ENCODE peak calls at places on chromosomes 13 and 19, in ten cellular contexts. One of them, this sample, is unnamed.

GRCh38 chr19:50516859-50517703 is 3.4 kb upstream of the ASPDH start:
- DNase-seq in ELR: no peak
- DNase-seq in stimulated activated CD4-positive, alpha-beta T cell treated with anti-CD3 and anti-CD28 coated beads, Interleukin-4, amount 100 ng/mL, for 48 hours: no peak
- DNase-seq in mammary epithelial cell: no peak
- DNase-seq in astrocyte: no peak
- DNase-seq in NCI-H1105 treated with DMSO at 0.1 percent for 48 hours: no peak
- DNase-seq in fibroblast of the aortic adventitia: no peak
- DNase-seq in activated CD4-positive, alpha-beta T cell treated with anti-CD3 and anti-CD28 coated beads, Interleukin-2, amount 50 U/mL, for 24 hours: no peak
- DNase-seq in Kasumi-1: no peak
- DNase-seq in IMR-90: no peak
- DNase-seq in this sample: no peak

GRCh38 chr19:2113436-2114211 is 16.9 kb downstream of the IZUMO4 start:
- DNase-seq in fibroblast of the aortic adventitia: peak
- DNase-seq in astrocyte: peak
- DNase-seq in mammary epithelial cell: peak
- DNase-seq in stimulated activated CD4-positive, alpha-beta T cell treated with anti-CD3 and anti-CD28 coated beads, Interleukin-4, amount 100 ng/mL, for 48 hours: no peak
- DNase-seq in IMR-90: no peak
- DNase-seq in NCI-H1105 treated with DMSO at 0.1 percent for 48 hours: no peak
- DNase-seq in Kasumi-1: no peak
- DNase-seq in ELR: peak
- DNase-seq in activated CD4-positive, alpha-beta T cell treated with anti-CD3 and anti-CD28 coated beads, Interleukin-2, amount 50 U/mL, for 24 hours: no peak
- DNase-seq in this sample: peak

GRCh38 chr19:51480590-51480989 is 2.3 kb downstream of the CEACAM18 start:
- DNase-seq in Kasumi-1: peak
- DNase-seq in mammary epithelial cell: no peak
- DNase-seq in fibroblast of the aortic adventitia: peak
- DNase-seq in astrocyte: no peak
- DNase-seq in NCI-H1105 treated with DMSO at 0.1 percent for 48 hours: no peak
- DNase-seq in ELR: peak
- DNase-seq in IMR-90: no peak
- DNase-seq in stimulated activated CD4-positive, alpha-beta T cell treated with anti-CD3 and anti-CD28 coated beads, Interleukin-4, amount 100 ng/mL, for 48 hours: peak
- DNase-seq in activated CD4-positive, alpha-beta T cell treated with anti-CD3 and anti-CD28 coated beads, Interleukin-2, amount 50 U/mL, for 24 hours: no peak
- DNase-seq in this sample: peak

GRCh38 chr13:49000247-49000646 is 24.5 kb downstream of the FNDC3A start:
- DNase-seq in NCI-H1105 treated with DMSO at 0.1 percent for 48 hours: no peak
- DNase-seq in astrocyte: no peak
- DNase-seq in mammary epithelial cell: no peak
- DNase-seq in stimulated activated CD4-positive, alpha-beta T cell treated with anti-CD3 and anti-CD28 coated beads, Interleukin-4, amount 100 ng/mL, for 48 hours: no peak
- DNase-seq in Kasumi-1: no peak
- DNase-seq in IMR-90: no peak
- DNase-seq in fibroblast of the aortic adventitia: no peak
- DNase-seq in ELR: no peak
- DNase-seq in activated CD4-positive, alpha-beta T cell treated with anti-CD3 and anti-CD28 coated beads, Interleukin-2, amount 50 U/mL, for 24 hours: no peak
- DNase-seq in this sample: no peak

GRCh38 chr19:58319241-58319640 is 7.6 kb upstream of the ZSCAN22 start:
- DNase-seq in NCI-H1105 treated with DMSO at 0.1 percent for 48 hours: no peak
- DNase-seq in Kasumi-1: no peak
- DNase-seq in astrocyte: no peak
- DNase-seq in IMR-90: no peak
- DNase-seq in mammary epithelial cell: peak
- DNase-seq in stimulated activated CD4-positive, alpha-beta T cell treated with anti-CD3 and anti-CD28 coated beads, Interleukin-4, amount 100 ng/mL, for 48 hours: no peak
- DNase-seq in fibroblast of the aortic adventitia: no peak
- DNase-seq in ELR: no peak
- DNase-seq in activated CD4-positive, alpha-beta T cell treated with anti-CD3 and anti-CD28 coated beads, Interleukin-2, amount 50 U/mL, for 24 hours: no peak
- DNase-seq in this sample: no peak

GRCh38 chr19:6464070-6464873 is at the start of gene CRB3:
- DNase-seq in activated CD4-positive, alpha-beta T cell treated with anti-CD3 and anti-CD28 coated beads, Interleukin-2, amount 50 U/mL, for 24 hours: no peak
- DNase-seq in IMR-90: no peak
- DNase-seq in fibroblast of the aortic adventitia: no peak
- DNase-seq in mammary epithelial cell: peak
- DNase-seq in ELR: no peak
- DNase-seq in Kasumi-1: no peak
- DNase-seq in astrocyte: no peak
- DNase-seq in stimulated activated CD4-positive, alpha-beta T cell treated with anti-CD3 and anti-CD28 coated beads, Interleukin-4, amount 100 ng/mL, for 48 hours: peak
- DNase-seq in NCI-H1105 treated with DMSO at 0.1 percent for 48 hours: peak
- DNase-seq in this sample: no peak

GRCh38 chr13:94227255-94227879 is 252.1 kb downstream of the DCT start:
- DNase-seq in mammary epithelial cell: no peak
- DNase-seq in Kasumi-1: no peak
- DNase-seq in astrocyte: no peak
- DNase-seq in activated CD4-positive, alpha-beta T cell treated with anti-CD3 and anti-CD28 coated beads, Interleukin-2, amount 50 U/mL, for 24 hours: no peak
- DNase-seq in NCI-H1105 treated with DMSO at 0.1 percent for 48 hours: no peak
- DNase-seq in stimulated activated CD4-positive, alpha-beta T cell treated with anti-CD3 and anti-CD28 coated beads, Interleukin-4, amount 100 ng/mL, for 48 hours: no peak
- DNase-seq in ELR: no peak
- DNase-seq in IMR-90: no peak
- DNase-seq in fibroblast of the aortic adventitia: no peak
- DNase-seq in this sample: no peak

GRCh38 chr19:46404884-46405658 is 8.3 kb downstream of the CCDC8 start:
- DNase-seq in fibroblast of the aortic adventitia: peak
- DNase-seq in stimulated activated CD4-positive, alpha-beta T cell treated with anti-CD3 and anti-CD28 coated beads, Interleukin-4, amount 100 ng/mL, for 48 hours: no peak
- DNase-seq in IMR-90: no peak
- DNase-seq in Kasumi-1: no peak
- DNase-seq in ELR: peak
- DNase-seq in activated CD4-positive, alpha-beta T cell treated with anti-CD3 and anti-CD28 coated beads, Interleukin-2, amount 50 U/mL, for 24 hours: no peak
- DNase-seq in NCI-H1105 treated with DMSO at 0.1 percent for 48 hours: no peak
- DNase-seq in astrocyte: no peak
- DNase-seq in mammary epithelial cell: no peak
- DNase-seq in this sample: peak

GRCh38 chr19:3243851-3244700 is 19.6 kb downstream of the CELF5 start:
- DNase-seq in fibroblast of the aortic adventitia: peak
- DNase-seq in NCI-H1105 treated with DMSO at 0.1 percent for 48 hours: no peak
- DNase-seq in mammary epithelial cell: peak
- DNase-seq in astrocyte: peak
- DNase-seq in ELR: peak
- DNase-seq in stimulated activated CD4-positive, alpha-beta T cell treated with anti-CD3 and anti-CD28 coated beads, Interleukin-4, amount 100 ng/mL, for 48 hours: peak
- DNase-seq in Kasumi-1: peak
- DNase-seq in IMR-90: peak
- DNase-seq in activated CD4-positive, alpha-beta T cell treated with anti-CD3 and anti-CD28 coated beads, Interleukin-2, amount 50 U/mL, for 24 hours: peak
- DNase-seq in this sample: peak

GRCh38 chr13:112443191-112444000 is 67.2 kb downstream of the SPACA7 start:
- DNase-seq in Kasumi-1: peak
- DNase-seq in IMR-90: no peak
- DNase-seq in stimulated activated CD4-positive, alpha-beta T cell treated with anti-CD3 and anti-CD28 coated beads, Interleukin-4, amount 100 ng/mL, for 48 hours: peak
- DNase-seq in mammary epithelial cell: no peak
- DNase-seq in fibroblast of the aortic adventitia: no peak
- DNase-seq in astrocyte: no peak
- DNase-seq in activated CD4-positive, alpha-beta T cell treated with anti-CD3 and anti-CD28 coated beads, Interleukin-2, amount 50 U/mL, for 24 hours: no peak
- DNase-seq in NCI-H1105 treated with DMSO at 0.1 percent for 48 hours: no peak
- DNase-seq in ELR: peak
- DNase-seq in this sample: peak

GRCh38 chr13:46124967-46125933 is 20.4 kb upstream of the CPB2 start:
- DNase-seq in activated CD4-positive, alpha-beta T cell treated with anti-CD3 and anti-CD28 coated beads, Interleukin-2, amount 50 U/mL, for 24 hours: no peak
- DNase-seq in astrocyte: no peak
- DNase-seq in stimulated activated CD4-positive, alpha-beta T cell treated with anti-CD3 and anti-CD28 coated beads, Interleukin-4, amount 100 ng/mL, for 48 hours: no peak
- DNase-seq in Kasumi-1: peak
- DNase-seq in IMR-90: no peak
- DNase-seq in fibroblast of the aortic adventitia: no peak
- DNase-seq in mammary epithelial cell: no peak
- DNase-seq in NCI-H1105 treated with DMSO at 0.1 percent for 48 hours: no peak
- DNase-seq in ELR: peak
- DNase-seq in this sample: no peak

GRCh38 chr19:17346109-17346671 is 8.8 kb downstream of the GTPBP3 start:
- DNase-seq in stimulated activated CD4-positive, alpha-beta T cell treated with anti-CD3 and anti-CD28 coated beads, Interleukin-4, amount 100 ng/mL, for 48 hours: peak
- DNase-seq in mammary epithelial cell: peak
- DNase-seq in IMR-90: peak
- DNase-seq in fibroblast of the aortic adventitia: peak
- DNase-seq in Kasumi-1: peak
- DNase-seq in NCI-H1105 treated with DMSO at 0.1 percent for 48 hours: peak
- DNase-seq in activated CD4-positive, alpha-beta T cell treated with anti-CD3 and anti-CD28 coated beads, Interleukin-2, amount 50 U/mL, for 24 hours: peak
- DNase-seq in ELR: peak
- DNase-seq in astrocyte: no peak
- DNase-seq in this sample: peak

GRCh38 chr19:35459414-35460082 is 11.5 kb downstream of the FFAR2 start:
- DNase-seq in Kasumi-1: no peak
- DNase-seq in activated CD4-positive, alpha-beta T cell treated with anti-CD3 and anti-CD28 coated beads, Interleukin-2, amount 50 U/mL, for 24 hours: no peak
- DNase-seq in ELR: no peak
- DNase-seq in IMR-90: no peak
- DNase-seq in NCI-H1105 treated with DMSO at 0.1 percent for 48 hours: no peak
- DNase-seq in fibroblast of the aortic adventitia: no peak
- DNase-seq in mammary epithelial cell: no peak
- DNase-seq in astrocyte: no peak
- DNase-seq in stimulated activated CD4-positive, alpha-beta T cell treated with anti-CD3 and anti-CD28 coated beads, Interleukin-4, amount 100 ng/mL, for 48 hours: no peak
- DNase-seq in this sample: peak

GRCh38 chr13:93714171-93714570 is 487.6 kb downstream of the GPC6 start:
- DNase-seq in activated CD4-positive, alpha-beta T cell treated with anti-CD3 and anti-CD28 coated beads, Interleukin-2, amount 50 U/mL, for 24 hours: no peak
- DNase-seq in fibroblast of the aortic adventitia: no peak
- DNase-seq in stimulated activated CD4-positive, alpha-beta T cell treated with anti-CD3 and anti-CD28 coated beads, Interleukin-4, amount 100 ng/mL, for 48 hours: no peak
- DNase-seq in NCI-H1105 treated with DMSO at 0.1 percent for 48 hours: no peak
- DNase-seq in ELR: peak
- DNase-seq in Kasumi-1: no peak
- DNase-seq in mammary epithelial cell: peak
- DNase-seq in IMR-90: peak
- DNase-seq in astrocyte: peak
- DNase-seq in this sample: no peak

GRCh38 chr19:3034194-3034844 is 5.2 kb upstream of the TLE2 start:
- DNase-seq in ELR: no peak
- DNase-seq in NCI-H1105 treated with DMSO at 0.1 percent for 48 hours: no peak
- DNase-seq in Kasumi-1: no peak
- DNase-seq in IMR-90: peak
- DNase-seq in stimulated activated CD4-positive, alpha-beta T cell treated with anti-CD3 and anti-CD28 coated beads, Interleukin-4, amount 100 ng/mL, for 48 hours: no peak
- DNase-seq in activated CD4-positive, alpha-beta T cell treated with anti-CD3 and anti-CD28 coated beads, Interleukin-2, amount 50 U/mL, for 24 hours: no peak
- DNase-seq in mammary epithelial cell: no peak
- DNase-seq in fibroblast of the aortic adventitia: peak
- DNase-seq in astrocyte: peak
- DNase-seq in this sample: peak

GRCh38 chr13:113584870-113585671 is 518 bp downstream of the TFDP1 start:
- DNase-seq in mammary epithelial cell: peak
- DNase-seq in Kasumi-1: no peak
- DNase-seq in stimulated activated CD4-positive, alpha-beta T cell treated with anti-CD3 and anti-CD28 coated beads, Interleukin-4, amount 100 ng/mL, for 48 hours: peak
- DNase-seq in NCI-H1105 treated with DMSO at 0.1 percent for 48 hours: no peak
- DNase-seq in astrocyte: no peak
- DNase-seq in IMR-90: no peak
- DNase-seq in activated CD4-positive, alpha-beta T cell treated with anti-CD3 and anti-CD28 coated beads, Interleukin-2, amount 50 U/mL, for 24 hours: no peak
- DNase-seq in ELR: peak
- DNase-seq in fibroblast of the aortic adventitia: no peak
- DNase-seq in this sample: no peak

GRCh38 chr13:114142137-114142550 is 9.7 kb upstream of the RASA3 start:
- DNase-seq in IMR-90: no peak
- DNase-seq in NCI-H1105 treated with DMSO at 0.1 percent for 48 hours: no peak
- DNase-seq in fibroblast of the aortic adventitia: no peak
- DNase-seq in stimulated activated CD4-positive, alpha-beta T cell treated with anti-CD3 and anti-CD28 coated beads, Interleukin-4, amount 100 ng/mL, for 48 hours: no peak
- DNase-seq in Kasumi-1: no peak
- DNase-seq in activated CD4-positive, alpha-beta T cell treated with anti-CD3 and anti-CD28 coated beads, Interleukin-2, amount 50 U/mL, for 24 hours: no peak
- DNase-seq in astrocyte: no peak
- DNase-seq in mammary epithelial cell: no peak
- DNase-seq in ELR: no peak
- DNase-seq in this sample: no peak

GRCh38 chr13:75566658-75567057 is 17.1 kb downstream of the UCHL3 start:
- DNase-seq in activated CD4-positive, alpha-beta T cell treated with anti-CD3 and anti-CD28 coated beads, Interleukin-2, amount 50 U/mL, for 24 hours: no peak
- DNase-seq in ELR: peak
- DNase-seq in mammary epithelial cell: peak
- DNase-seq in Kasumi-1: peak
- DNase-seq in NCI-H1105 treated with DMSO at 0.1 percent for 48 hours: peak
- DNase-seq in IMR-90: peak
- DNase-seq in astrocyte: peak
- DNase-seq in stimulated activated CD4-positive, alpha-beta T cell treated with anti-CD3 and anti-CD28 coated beads, Interleukin-4, amount 100 ng/mL, for 48 hours: no peak
- DNase-seq in fibroblast of the aortic adventitia: peak
- DNase-seq in this sample: peak

GRCh38 chr13:27264181-27264580 is 6.4 kb upstream of the RASL11A start:
- DNase-seq in mammary epithelial cell: no peak
- DNase-seq in ELR: peak
- DNase-seq in NCI-H1105 treated with DMSO at 0.1 percent for 48 hours: no peak
- DNase-seq in stimulated activated CD4-positive, alpha-beta T cell treated with anti-CD3 and anti-CD28 coated beads, Interleukin-4, amount 100 ng/mL, for 48 hours: no peak
- DNase-seq in astrocyte: peak
- DNase-seq in IMR-90: peak
- DNase-seq in fibroblast of the aortic adventitia: peak
- DNase-seq in Kasumi-1: no peak
- DNase-seq in activated CD4-positive, alpha-beta T cell treated with anti-CD3 and anti-CD28 coated beads, Interleukin-2, amount 50 U/mL, for 24 hours: no peak
- DNase-seq in this sample: peak

GRCh38 chr19:57587529-57587928 is 3.6 kb downstream of the ZIK1 start:
- DNase-seq in fibroblast of the aortic adventitia: peak
- DNase-seq in Kasumi-1: no peak
- DNase-seq in IMR-90: peak
- DNase-seq in ELR: peak
- DNase-seq in activated CD4-positive, alpha-beta T cell treated with anti-CD3 and anti-CD28 coated beads, Interleukin-2, amount 50 U/mL, for 24 hours: no peak
- DNase-seq in NCI-H1105 treated with DMSO at 0.1 percent for 48 hours: no peak
- DNase-seq in astrocyte: peak
- DNase-seq in mammary epithelial cell: peak
- DNase-seq in stimulated activated CD4-positive, alpha-beta T cell treated with anti-CD3 and anti-CD28 coated beads, Interleukin-4, amount 100 ng/mL, for 48 hours: no peak
- DNase-seq in this sample: peak

GRCh38 chr13:73268306-73268705 is 209.5 kb downstream of the KLF5 start:
- DNase-seq in stimulated activated CD4-positive, alpha-beta T cell treated with anti-CD3 and anti-CD28 coated beads, Interleukin-4, amount 100 ng/mL, for 48 hours: no peak
- DNase-seq in mammary epithelial cell: peak
- DNase-seq in activated CD4-positive, alpha-beta T cell treated with anti-CD3 and anti-CD28 coated beads, Interleukin-2, amount 50 U/mL, for 24 hours: no peak
- DNase-seq in fibroblast of the aortic adventitia: peak
- DNase-seq in Kasumi-1: no peak
- DNase-seq in ELR: peak
- DNase-seq in NCI-H1105 treated with DMSO at 0.1 percent for 48 hours: no peak
- DNase-seq in astrocyte: no peak
- DNase-seq in IMR-90: peak
- DNase-seq in this sample: peak

GRCh38 chr13:113548171-113548641 is 36.3 kb upstream of the TFDP1 start:
- DNase-seq in mammary epithelial cell: no peak
- DNase-seq in astrocyte: peak
- DNase-seq in IMR-90: no peak
- DNase-seq in fibroblast of the aortic adventitia: peak
- DNase-seq in NCI-H1105 treated with DMSO at 0.1 percent for 48 hours: no peak
- DNase-seq in activated CD4-positive, alpha-beta T cell treated with anti-CD3 and anti-CD28 coated beads, Interleukin-2, amount 50 U/mL, for 24 hours: no peak
- DNase-seq in ELR: no peak
- DNase-seq in stimulated activated CD4-positive, alpha-beta T cell treated with anti-CD3 and anti-CD28 coated beads, Interleukin-4, amount 100 ng/mL, for 48 hours: no peak
- DNase-seq in Kasumi-1: no peak
- DNase-seq in this sample: peak

GRCh38 chr13:27375686-27376326 is 48.6 kb upstream of the GTF3A start:
- DNase-seq in stimulated activated CD4-positive, alpha-beta T cell treated with anti-CD3 and anti-CD28 coated beads, Interleukin-4, amount 100 ng/mL, for 48 hours: peak
- DNase-seq in mammary epithelial cell: peak
- DNase-seq in ELR: peak
- DNase-seq in astrocyte: peak
- DNase-seq in NCI-H1105 treated with DMSO at 0.1 percent for 48 hours: peak
- DNase-seq in IMR-90: peak
- DNase-seq in Kasumi-1: peak
- DNase-seq in fibroblast of the aortic adventitia: peak
- DNase-seq in activated CD4-positive, alpha-beta T cell treated with anti-CD3 and anti-CD28 coated beads, Interleukin-2, amount 50 U/mL, for 24 hours: peak
- DNase-seq in this sample: peak

GRCh38 chr19:51166846-51167490 is 24.9 kb downstream of the SIGLEC7 start:
- DNase-seq in mammary epithelial cell: no peak
- DNase-seq in stimulated activated CD4-positive, alpha-beta T cell treated with anti-CD3 and anti-CD28 coated beads, Interleukin-4, amount 100 ng/mL, for 48 hours: no peak
- DNase-seq in ELR: no peak
- DNase-seq in Kasumi-1: peak
- DNase-seq in IMR-90: no peak
- DNase-seq in astrocyte: no peak
- DNase-seq in activated CD4-positive, alpha-beta T cell treated with anti-CD3 and anti-CD28 coated beads, Interleukin-2, amount 50 U/mL, for 24 hours: no peak
- DNase-seq in fibroblast of the aortic adventitia: no peak
- DNase-seq in NCI-H1105 treated with DMSO at 0.1 percent for 48 hours: no peak
- DNase-seq in this sample: peak

GRCh38 chr19:41753159-41753558 is 2.2 kb upstream of the CEACAM6 start:
- DNase-seq in activated CD4-positive, alpha-beta T cell treated with anti-CD3 and anti-CD28 coated beads, Interleukin-2, amount 50 U/mL, for 24 hours: peak
- DNase-seq in stimulated activated CD4-positive, alpha-beta T cell treated with anti-CD3 and anti-CD28 coated beads, Interleukin-4, amount 100 ng/mL, for 48 hours: peak
- DNase-seq in Kasumi-1: peak
- DNase-seq in mammary epithelial cell: peak
- DNase-seq in fibroblast of the aortic adventitia: peak
- DNase-seq in ELR: peak
- DNase-seq in IMR-90: no peak
- DNase-seq in NCI-H1105 treated with DMSO at 0.1 percent for 48 hours: peak
- DNase-seq in astrocyte: no peak
- DNase-seq in this sample: peak

GRCh38 chr19:41792513-41793413 is 3.6 kb upstream of the CEACAM3 start:
- DNase-seq in Kasumi-1: peak
- DNase-seq in NCI-H1105 treated with DMSO at 0.1 percent for 48 hours: peak
- DNase-seq in activated CD4-positive, alpha-beta T cell treated with anti-CD3 and anti-CD28 coated beads, Interleukin-2, amount 50 U/mL, for 24 hours: peak
- DNase-seq in ELR: peak
- DNase-seq in mammary epithelial cell: peak
- DNase-seq in stimulated activated CD4-positive, alpha-beta T cell treated with anti-CD3 and anti-CD28 coated beads, Interleukin-4, amount 100 ng/mL, for 48 hours: peak
- DNase-seq in fibroblast of the aortic adventitia: peak
- DNase-seq in IMR-90: peak
- DNase-seq in astrocyte: peak
- DNase-seq in this sample: peak

GRCh38 chr13:56558698-56559320 is 581.9 kb upstream of the PRR20A start:
- DNase-seq in fibroblast of the aortic adventitia: no peak
- DNase-seq in IMR-90: no peak
- DNase-seq in activated CD4-positive, alpha-beta T cell treated with anti-CD3 and anti-CD28 coated beads, Interleukin-2, amount 50 U/mL, for 24 hours: no peak
- DNase-seq in astrocyte: no peak
- DNase-seq in ELR: no peak
- DNase-seq in NCI-H1105 treated with DMSO at 0.1 percent for 48 hours: no peak
- DNase-seq in Kasumi-1: no peak
- DNase-seq in stimulated activated CD4-positive, alpha-beta T cell treated with anti-CD3 and anti-CD28 coated beads, Interleukin-4, amount 100 ng/mL, for 48 hours: no peak
- DNase-seq in mammary epithelial cell: no peak
- DNase-seq in this sample: no peak

GRCh38 chr19:47156861-47157454 is 26.3 kb downstream of the SAE1 start:
- DNase-seq in astrocyte: peak
- DNase-seq in activated CD4-positive, alpha-beta T cell treated with anti-CD3 and anti-CD28 coated beads, Interleukin-2, amount 50 U/mL, for 24 hours: no peak
- DNase-seq in Kasumi-1: peak
- DNase-seq in NCI-H1105 treated with DMSO at 0.1 percent for 48 hours: no peak
- DNase-seq in mammary epithelial cell: no peak
- DNase-seq in ELR: no peak
- DNase-seq in IMR-90: no peak
- DNase-seq in stimulated activated CD4-positive, alpha-beta T cell treated with anti-CD3 and anti-CD28 coated beads, Interleukin-4, amount 100 ng/mL, for 48 hours: no peak
- DNase-seq in fibroblast of the aortic adventitia: no peak
- DNase-seq in this sample: peak